ENCODE peak calls at places on chromosomes 13 and 19, in four cellular contexts. J, W, K and X are unnamed samples.

GRCh38 chr13:97018029-97018819 is 23.9 kb upstream of the OXGR1 start:
- DNase-seq in W (peak), K (no peak), J (no peak), X (no peak)

GRCh38 chr13:36430247-36431203 is 1.8 kb upstream of the CCNA1 start:
- DNase-seq in W (no peak), J (no peak), K (no peak), X (no peak)

GRCh38 chr19:17975032-17975431 is 8.1 kb downstream of the KCNN1 start:
- DNase-seq in J (no peak), K (no peak), W (no peak), X (no peak)

GRCh38 chr19:18441804-18442788 is 4.2 kb upstream of the ISYNA1 start:
- DNase-seq in J (no peak), K (no peak), W (no peak), X (no peak)

GRCh38 chr19:41997121-41997850 is 3.3 kb upstream of the ATP1A3 start:
- DNase-seq in J (peak), K (peak), W (no peak), X (no peak)

GRCh38 chr19:37855098-37855497 is 51.3 kb downstream of the WDR87 start:
- DNase-seq in J (no peak), K (peak), W (no peak), X (peak)

GRCh38 chr19:40601061-40601973 is at the start of gene LTBP4:
- DNase-seq in K (no peak), W (peak), J (no peak), X (peak)

GRCh38 chr13:29847501-29847983 is 2.9 kb downstream of the UBL3 start:
- DNase-seq in J (no peak), W (peak), K (no peak), X (peak)

GRCh38 chr19:41945135-41945766 is 13.9 kb downstream of the RABAC1 start:
- DNase-seq in J (peak), W (no peak), K (peak), X (peak)

GRCh38 chr13:100721885-100722512 is 47.4 kb upstream of the TMTC4 start:
- DNase-seq in K (peak), W (peak), J (peak), X (peak)

GRCh38 chr19:31312004-31312403 is 37.2 kb downstream of the TSHZ3 start:
- DNase-seq in W (no peak), K (peak), J (peak), X (peak)

GRCh38 chr19:5369962-5370367 is 29.4 kb upstream of the PTPRS start:
- DNase-seq in J (peak), K (peak), W (no peak), X (peak)

GRCh38 chr19:46271488-46272197 is 25.2 kb upstream of the HIF3A start:
- DNase-seq in J (no peak), W (no peak), K (no peak), X (no peak)

GRCh38 chr19:46648961-46649960 is 11.7 kb downstream of the DACT3 start:
- DNase-seq in K (no peak), J (no peak), W (no peak), X (no peak)

GRCh38 chr13:109301276-109301675 is 485.1 kb downstream of the IRS2 start:
- DNase-seq in K (no peak), W (no peak), J (no peak), X (no peak)

GRCh38 chr13:91704398-91704797 is 306.0 kb downstream of the GPC5 start:
- DNase-seq in K (no peak), W (no peak), J (no peak), X (no peak)

GRCh38 chr13:102131246-102131645 is 270.6 kb downstream of the FGF14 start:
- DNase-seq in K (no peak), W (peak), J (no peak), X (no peak)

GRCh38 chr13:44171861-44172260 is 201.8 kb upstream of the SERP2 start:
- DNase-seq in K (no peak), J (no peak), W (no peak), X (no peak)

GRCh38 chr19:34217952-34218817 is 36.2 kb upstream of the GARRE1 start:
- DNase-seq in J (no peak), K (peak), W (no peak), X (no peak)

GRCh38 chr13:43804461-43805070 is 17.8 kb upstream of the ENOX1 start:
- DNase-seq in W (peak), J (no peak), K (no peak), X (no peak)

GRCh38 chr19:35088514-35088913 is 27.1 kb upstream of the FXYD3 start:
- DNase-seq in W (no peak), K (no peak), J (no peak), X (no peak)

GRCh38 chr19:43362179-43362578 is 8.7 kb downstream of the CD177 start:
- DNase-seq in W (no peak), K (no peak), J (no peak), X (no peak)

GRCh38 chr19:54201980-54202379 is 1.3 kb downstream of the RPS9 start:
- DNase-seq in W (no peak), K (no peak), J (no peak), X (no peak)

GRCh38 chr19:6802336-6803035 is 30.0 kb downstream of the VAV1 start:
- DNase-seq in W (no peak), K (peak), J (peak), X (peak)

GRCh38 chr13:80084086-80084676 is 256.7 kb downstream of the SPRY2 start:
- DNase-seq in K (no peak), J (no peak), W (peak), X (no peak)

GRCh38 chr13:73133536-73133935 is 74.7 kb downstream of the KLF5 start:
- DNase-seq in K (no peak), W (no peak), J (no peak), X (no peak)

GRCh38 chr19:2038284-2039081 is 12.6 kb downstream of the MKNK2 start:
- DNase-seq in J (no peak), K (no peak), W (no peak), X (no peak)

GRCh38 chr13:95547531-95548167 is 4.9 kb upstream of the CLDN10 start:
- DNase-seq in J (no peak), W (no peak), K (no peak), X (no peak)

GRCh38 chr13:20512042-20512683 is 13.5 kb downstream of the CRYL1 start:
- DNase-seq in J (no peak), W (no peak), K (no peak), X (no peak)

GRCh38 chr19:45178262-45179062 is at the start of gene BLOC1S3:
- DNase-seq in K (peak), J (peak), W (peak), X (peak)

GRCh38 chr13:113404723-113405471 is 41.0 kb upstream of the GRTP1 start:
- DNase-seq in W (no peak), J (no peak), K (no peak), X (peak)

GRCh38 chr19:58154287-58154678 is 3.7 kb upstream of the ZNF329 start:
- DNase-seq in W (no peak), J (no peak), K (no peak), X (no peak)

GRCh38 chr13:94716016-94716415 is 3.7 kb upstream of the SOX21 start:
- DNase-seq in W (peak), K (no peak), J (no peak), X (no peak)

GRCh38 chr19:823565-824121 is 1.9 kb upstream of the PLPPR3 start:
- DNase-seq in K (no peak), W (no peak), J (no peak), X (no peak)

GRCh38 chr19:6564393-6564792 is 26.6 kb downstream of the CD70 start:
- DNase-seq in J (no peak), W (no peak), K (no peak), X (no peak)

GRCh38 chr19:12800873-12801465 is 631 bp downstream of the PRDX2 start:
- DNase-seq in W (no peak), J (no peak), K (no peak), X (peak)